ENCODE peak calls at places on chromosomes 7 and 10, in ten cellular contexts. One of them, this sample, is unnamed.

GRCh38 chr7:151884276-151885201 is 7.6 kb upstream of the PRKAG2 start:
- DNase-seq in heart left ventricle: no peak
- DNase-seq in adrenal gland: no peak
- DNase-seq in testis: no peak
- DNase-seq in CD8-positive, alpha-beta memory T cell: no peak
- DNase-seq in pancreas: no peak
- DNase-seq in ascending aorta: no peak
- DNase-seq in IMR-90: no peak
- DNase-seq in CD8-positive, alpha-beta T cell: no peak
- DNase-seq in AG04450: no peak
- DNase-seq in this sample: no peak

GRCh38 chr7:113774182-113774807 is 144.5 kb downstream of the PPP1R3A start:
- DNase-seq in AG04450: no peak
- DNase-seq in heart left ventricle: peak
- DNase-seq in pancreas: no peak
- DNase-seq in CD8-positive, alpha-beta T cell: no peak
- DNase-seq in adrenal gland: no peak
- DNase-seq in IMR-90: peak
- DNase-seq in testis: peak
- DNase-seq in CD8-positive, alpha-beta memory T cell: no peak
- DNase-seq in ascending aorta: no peak
- DNase-seq in this sample: no peak

GRCh38 chr7:132516042-132516840 is 60.0 kb downstream of the PLXNA4 start:
- DNase-seq in pancreas: no peak
- DNase-seq in adrenal gland: no peak
- DNase-seq in testis: no peak
- DNase-seq in IMR-90: peak
- DNase-seq in CD8-positive, alpha-beta memory T cell: no peak
- DNase-seq in heart left ventricle: peak
- DNase-seq in ascending aorta: no peak
- DNase-seq in CD8-positive, alpha-beta T cell: no peak
- DNase-seq in AG04450: no peak
- DNase-seq in this sample: no peak

GRCh38 chr7:1916621-1916970 is 246.5 kb downstream of the ELFN1 start:
- DNase-seq in heart left ventricle: no peak
- DNase-seq in IMR-90: no peak
- DNase-seq in AG04450: no peak
- DNase-seq in CD8-positive, alpha-beta memory T cell: no peak
- DNase-seq in CD8-positive, alpha-beta T cell: no peak
- DNase-seq in adrenal gland: no peak
- DNase-seq in ascending aorta: no peak
- DNase-seq in testis: no peak
- DNase-seq in pancreas: no peak
- DNase-seq in this sample: no peak

GRCh38 chr7:127976056-127976455 is 55.2 kb downstream of the LRRC4 start:
- DNase-seq in ascending aorta: no peak
- DNase-seq in adrenal gland: no peak
- DNase-seq in CD8-positive, alpha-beta memory T cell: no peak
- DNase-seq in AG04450: no peak
- DNase-seq in heart left ventricle: no peak
- DNase-seq in testis: peak
- DNase-seq in IMR-90: no peak
- DNase-seq in CD8-positive, alpha-beta T cell: no peak
- DNase-seq in pancreas: no peak
- DNase-seq in this sample: no peak

GRCh38 chr7:46450871-46451270 is 529.8 kb upstream of the IGFBP3 start:
- DNase-seq in heart left ventricle: no peak
- DNase-seq in AG04450: no peak
- DNase-seq in IMR-90: peak
- DNase-seq in testis: no peak
- DNase-seq in CD8-positive, alpha-beta T cell: no peak
- DNase-seq in CD8-positive, alpha-beta memory T cell: no peak
- DNase-seq in adrenal gland: no peak
- DNase-seq in ascending aorta: no peak
- DNase-seq in pancreas: no peak
- DNase-seq in this sample: no peak

GRCh38 chr7:47392241-47392759 is 189.6 kb downstream of the TNS3 start:
- DNase-seq in CD8-positive, alpha-beta memory T cell: no peak
- DNase-seq in IMR-90: peak
- DNase-seq in adrenal gland: peak
- DNase-seq in pancreas: peak
- DNase-seq in CD8-positive, alpha-beta T cell: no peak
- DNase-seq in testis: peak
- DNase-seq in ascending aorta: no peak
- DNase-seq in AG04450: peak
- DNase-seq in heart left ventricle: peak
- DNase-seq in this sample: peak

GRCh38 chr10:15420858-15421257 is 49.8 kb upstream of the FAM171A1 start:
- DNase-seq in IMR-90: no peak
- DNase-seq in ascending aorta: no peak
- DNase-seq in AG04450: no peak
- DNase-seq in adrenal gland: no peak
- DNase-seq in CD8-positive, alpha-beta memory T cell: no peak
- DNase-seq in CD8-positive, alpha-beta T cell: no peak
- DNase-seq in testis: no peak
- DNase-seq in heart left ventricle: no peak
- DNase-seq in pancreas: no peak
- DNase-seq in this sample: no peak

DNA sequence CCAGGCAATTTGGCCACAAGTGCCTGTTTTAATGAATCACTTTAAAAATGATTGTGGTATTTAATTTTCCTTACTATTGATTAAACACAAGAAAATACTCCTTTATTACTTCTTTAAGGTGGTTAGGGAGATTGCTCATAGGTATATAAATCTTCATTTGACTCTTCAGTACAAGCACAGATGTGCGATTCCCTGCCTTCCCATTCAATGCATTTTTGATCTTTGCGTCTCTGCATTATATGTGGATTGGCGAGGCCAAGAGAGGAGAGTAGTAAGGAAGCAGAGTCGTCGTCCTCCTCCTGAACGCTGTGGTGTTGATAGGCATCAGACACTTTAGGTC is 683.7 kb downstream of the LRMDA start:
- DNase-seq in heart left ventricle: no peak
- DNase-seq in CD8-positive, alpha-beta memory T cell: no peak
- DNase-seq in testis: no peak
- DNase-seq in AG04450: no peak
- DNase-seq in CD8-positive, alpha-beta T cell: no peak
- DNase-seq in pancreas: no peak
- DNase-seq in IMR-90: no peak
- DNase-seq in adrenal gland: no peak
- DNase-seq in ascending aorta: no peak
- DNase-seq in this sample: no peak
- H3K27ac ChIP-seq in heart left ventricle: no peak
- H3K27ac ChIP-seq in CD8-positive, alpha-beta memory T cell: no peak
- H3K27ac ChIP-seq in testis: no peak
- H3K27ac ChIP-seq in AG04450: no peak
- H3K27ac ChIP-seq in CD8-positive, alpha-beta T cell: no peak
- H3K27ac ChIP-seq in pancreas: no peak
- H3K27ac ChIP-seq in IMR-90: no peak
- H3K27ac ChIP-seq in adrenal gland: no peak
- H3K27ac ChIP-seq in ascending aorta: no peak
- H3K27ac ChIP-seq in this sample: no peak

GRCh38 chr10:91634898-91635297 is 2.0 kb upstream of the PPP1R3C start:
- DNase-seq in pancreas: no peak
- DNase-seq in heart left ventricle: no peak
- DNase-seq in testis: no peak
- DNase-seq in AG04450: no peak
- DNase-seq in IMR-90: no peak
- DNase-seq in ascending aorta: no peak
- DNase-seq in adrenal gland: no peak
- DNase-seq in CD8-positive, alpha-beta T cell: no peak
- DNase-seq in CD8-positive, alpha-beta memory T cell: no peak
- DNase-seq in this sample: no peak
- H3K27ac ChIP-seq in pancreas: no peak
- H3K27ac ChIP-seq in heart left ventricle: no peak
- H3K27ac ChIP-seq in testis: no peak
- H3K27ac ChIP-seq in AG04450: no peak
- H3K27ac ChIP-seq in IMR-90: no peak
- H3K27ac ChIP-seq in ascending aorta: peak
- H3K27ac ChIP-seq in adrenal gland: no peak
- H3K27ac ChIP-seq in CD8-positive, alpha-beta T cell: no peak
- H3K27ac ChIP-seq in CD8-positive, alpha-beta memory T cell: no peak
- H3K27ac ChIP-seq in this sample: no peak

GRCh38 chr10:133388973-133389818 is 4.8 kb upstream of the MTG1 start:
- DNase-seq in CD8-positive, alpha-beta memory T cell: peak
- DNase-seq in testis: no peak
- DNase-seq in heart left ventricle: no peak
- DNase-seq in IMR-90: no peak
- DNase-seq in pancreas: peak
- DNase-seq in CD8-positive, alpha-beta T cell: peak
- DNase-seq in adrenal gland: no peak
- DNase-seq in AG04450: no peak
- DNase-seq in ascending aorta: no peak
- DNase-seq in this sample: peak
- H3K27ac ChIP-seq in CD8-positive, alpha-beta memory T cell: peak
- H3K27ac ChIP-seq in testis: no peak
- H3K27ac ChIP-seq in heart left ventricle: peak
- H3K27ac ChIP-seq in IMR-90: no peak
- H3K27ac ChIP-seq in pancreas: no peak
- H3K27ac ChIP-seq in CD8-positive, alpha-beta T cell: peak
- H3K27ac ChIP-seq in adrenal gland: no peak
- H3K27ac ChIP-seq in AG04450: no peak
- H3K27ac ChIP-seq in ascending aorta: no peak
- H3K27ac ChIP-seq in this sample: no peak

GRCh38 chr10:103732339-103732738 is 123.0 kb downstream of the SH3PXD2A start:
- DNase-seq in pancreas: peak
- DNase-seq in heart left ventricle: no peak
- DNase-seq in CD8-positive, alpha-beta memory T cell: no peak
- DNase-seq in CD8-positive, alpha-beta T cell: no peak
- DNase-seq in adrenal gland: no peak
- DNase-seq in IMR-90: no peak
- DNase-seq in ascending aorta: no peak
- DNase-seq in AG04450: no peak
- DNase-seq in testis: no peak
- DNase-seq in this sample: no peak

GRCh38 chr10:103734731-103735130 is 120.6 kb downstream of the SH3PXD2A start:
- DNase-seq in IMR-90: no peak
- DNase-seq in heart left ventricle: no peak
- DNase-seq in pancreas: no peak
- DNase-seq in CD8-positive, alpha-beta memory T cell: no peak
- DNase-seq in CD8-positive, alpha-beta T cell: no peak
- DNase-seq in ascending aorta: no peak
- DNase-seq in testis: no peak
- DNase-seq in AG04450: no peak
- DNase-seq in adrenal gland: no peak
- DNase-seq in this sample: no peak

GRCh38 chr10:103736044-103736443 is 119.3 kb downstream of the SH3PXD2A start:
- DNase-seq in heart left ventricle: no peak
- DNase-seq in CD8-positive, alpha-beta T cell: no peak
- DNase-seq in ascending aorta: no peak
- DNase-seq in adrenal gland: no peak
- DNase-seq in testis: no peak
- DNase-seq in pancreas: no peak
- DNase-seq in IMR-90: no peak
- DNase-seq in CD8-positive, alpha-beta memory T cell: no peak
- DNase-seq in AG04450: no peak
- DNase-seq in this sample: no peak

GRCh38 chr10:103731609-103732270 is 123.6 kb downstream of the SH3PXD2A start:
- DNase-seq in CD8-positive, alpha-beta T cell: no peak
- DNase-seq in CD8-positive, alpha-beta memory T cell: no peak
- DNase-seq in ascending aorta: no peak
- DNase-seq in AG04450: no peak
- DNase-seq in IMR-90: no peak
- DNase-seq in adrenal gland: no peak
- DNase-seq in pancreas: no peak
- DNase-seq in testis: no peak
- DNase-seq in heart left ventricle: no peak
- DNase-seq in this sample: no peak

DNA sequence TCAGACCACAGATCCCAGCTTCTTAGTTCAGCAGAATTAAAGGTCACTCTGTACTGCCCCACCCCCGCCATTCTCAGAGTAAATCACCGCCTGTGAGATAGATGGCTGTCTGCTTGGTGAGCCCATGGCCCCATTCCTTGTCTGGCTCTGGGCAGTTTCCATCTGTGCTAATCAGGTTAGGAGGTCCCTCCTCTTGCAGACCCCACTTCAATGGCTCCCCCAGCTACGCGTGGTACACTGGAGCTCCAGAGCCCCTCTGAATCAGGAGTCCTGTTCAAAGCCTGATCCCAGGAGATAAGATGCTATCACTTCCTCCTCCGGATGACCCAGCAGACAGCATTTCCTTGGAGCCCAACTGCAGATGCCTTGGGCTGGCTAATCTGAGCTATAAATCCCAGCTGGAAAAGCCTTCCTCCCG is 122.4 kb downstream of the SH3PXD2A start:
- DNase-seq in pancreas: no peak
- DNase-seq in ascending aorta: no peak
- DNase-seq in AG04450: no peak
- DNase-seq in heart left ventricle: no peak
- DNase-seq in CD8-positive, alpha-beta T cell: no peak
- DNase-seq in CD8-positive, alpha-beta memory T cell: no peak
- DNase-seq in adrenal gland: no peak
- DNase-seq in testis: no peak
- DNase-seq in IMR-90: no peak
- DNase-seq in this sample: no peak
- H3K27ac ChIP-seq in pancreas: peak
- H3K27ac ChIP-seq in ascending aorta: no peak
- H3K27ac ChIP-seq in AG04450: no peak
- H3K27ac ChIP-seq in heart left ventricle: no peak
- H3K27ac ChIP-seq in CD8-positive, alpha-beta T cell: no peak
- H3K27ac ChIP-seq in CD8-positive, alpha-beta memory T cell: no peak
- H3K27ac ChIP-seq in adrenal gland: no peak
- H3K27ac ChIP-seq in testis: no peak
- H3K27ac ChIP-seq in IMR-90: no peak
- H3K27ac ChIP-seq in this sample: no peak

DNA sequence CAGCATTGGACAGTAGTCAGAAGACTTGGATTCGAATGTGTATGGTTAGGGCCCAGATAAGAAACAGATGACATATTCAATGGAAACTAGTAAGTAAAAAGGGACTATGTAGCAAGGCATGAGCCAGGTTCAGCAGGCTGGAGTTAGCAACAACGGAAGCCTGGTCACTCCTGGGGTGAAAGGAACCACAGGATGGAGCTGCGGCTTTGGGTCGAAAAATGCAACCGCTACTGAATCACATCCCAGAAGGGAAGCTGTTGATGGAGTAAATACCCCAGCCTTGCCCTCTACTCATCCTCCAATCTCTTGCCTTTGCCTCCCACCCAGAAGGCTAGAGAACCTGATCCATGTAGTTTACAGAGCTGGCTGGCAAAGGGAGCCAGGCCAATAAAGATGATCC is 37.5 kb upstream of the EGR2 start:
- DNase-seq in AG04450: no peak
- DNase-seq in CD8-positive, alpha-beta T cell: peak
- DNase-seq in adrenal gland: no peak
- DNase-seq in pancreas: no peak
- DNase-seq in ascending aorta: no peak
- DNase-seq in testis: no peak
- DNase-seq in heart left ventricle: no peak
- DNase-seq in IMR-90: no peak
- DNase-seq in CD8-positive, alpha-beta memory T cell: no peak
- DNase-seq in this sample: no peak
- H3K27ac ChIP-seq in AG04450: no peak
- H3K27ac ChIP-seq in CD8-positive, alpha-beta T cell: no peak
- H3K27ac ChIP-seq in adrenal gland: no peak
- H3K27ac ChIP-seq in pancreas: no peak
- H3K27ac ChIP-seq in ascending aorta: no peak
- H3K27ac ChIP-seq in testis: no peak
- H3K27ac ChIP-seq in heart left ventricle: no peak
- H3K27ac ChIP-seq in IMR-90: no peak
- H3K27ac ChIP-seq in CD8-positive, alpha-beta memory T cell: no peak
- H3K27ac ChIP-seq in this sample: no peak